ENCODE peak calls at places on chromosomes 3 and 15, in six cellular contexts. W is neuronal stem cell, H is IMR-90, D is H9, T is H1, M is mesenchymal stem cell. F is an unnamed sample.

GRCh38 chr3:177681156-177681555 is 483.9 kb upstream of the TBL1XR1 start:
- DNase-seq in W (no peak), H (no peak), D (no peak), T (no peak), M (peak), F (no peak)

GRCh38 chr15:83092309-83092976 is 15.0 kb upstream of the TM6SF1 start:
- DNase-seq in W (no peak), H (peak), D (no peak), T (no peak), M (peak), F (no peak)

GRCh38 chr15:40539030-40539429 is 25.8 kb downstream of the CCDC32 start:
- DNase-seq in W (no peak), H (no peak), D (no peak), T (no peak), M (no peak), F (peak)

GRCh38 chr3:36488077-36488789 is 107.9 kb downstream of the STAC start:
- DNase-seq in W (no peak), H (no peak), D (no peak), T (no peak), M (no peak), F (no peak)

GRCh38 chr3:172836390-172836997 is 86.0 kb downstream of the ECT2 start:
- DNase-seq in W (peak), H (peak), D (no peak), T (no peak), M (peak), F (peak)

GRCh38 chr3:73056365-73057150 is 4.9 kb upstream of the EBLN2 start:
- DNase-seq in W (no peak), H (peak), D (no peak), T (no peak), M (peak), F (peak)

GRCh38 chr3:46959169-46959515 is 17.4 kb downstream of the CCDC12 start:
- DNase-seq in W (no peak), H (no peak), D (no peak), T (no peak), M (no peak), F (no peak)

GRCh38 chr15:45734244-45734643 is 99.4 kb downstream of the SQOR start:
- DNase-seq in W (no peak), H (no peak), D (no peak), T (no peak), M (no peak), F (peak)

GRCh38 chr15:59013246-59013645 is 25.8 kb downstream of the RNF111 start:
- DNase-seq in W (no peak), H (peak), D (no peak), T (no peak), M (no peak), F (no peak)

GRCh38 chr3:63979093-63979492 is 44.2 kb downstream of the PSMD6 start:
- DNase-seq in W (no peak), H (no peak), D (no peak), T (no peak), M (no peak), F (no peak)

GRCh38 chr3:130442284-130442683 is 74.7 kb upstream of the COL6A6 start:
- DNase-seq in W (no peak), H (no peak), D (peak), T (no peak), M (no peak), F (peak)

GRCh38 chr3:53709256-53709655 is 137.0 kb downstream of the CHDH start:
- DNase-seq in W (no peak), H (no peak), D (peak), T (no peak), M (no peak), F (no peak)

GRCh38 chr15:40175160-40175559 is 14.3 kb downstream of the BUB1B start:
- DNase-seq in W (no peak), H (no peak), D (no peak), T (no peak), M (no peak), F (no peak)

GRCh38 chr15:65512807-65513416 is 4.6 kb downstream of the DPP8 start:
- DNase-seq in W (no peak), H (no peak), D (no peak), T (no peak), M (no peak), F (no peak)

GRCh38 chr15:52679232-52680040 is at the start of gene ATOSA:
- DNase-seq in W (peak), H (peak), D (peak), T (peak), M (peak), F (peak)

GRCh38 chr3:159884661-159885402 is 103.8 kb upstream of the IL12A start:
- DNase-seq in W (no peak), H (peak), D (no peak), T (no peak), M (peak), F (peak)

GRCh38 chr3:194273396-194274310 is 77.5 kb downstream of the CPN2 start:
- DNase-seq in W (no peak), H (no peak), D (peak), T (no peak), M (no peak), F (no peak)

GRCh38 chr3:109384164-109384563 is 46.8 kb upstream of the DPPA4 start:
- DNase-seq in W (no peak), H (no peak), D (no peak), T (no peak), M (no peak), F (no peak)

GRCh38 chr3:69838217-69838616 is 99.0 kb downstream of the MITF start:
- DNase-seq in W (no peak), H (peak), D (no peak), T (no peak), M (peak), F (no peak)

GRCh38 chr3:117681619-117682018 is 972.0 kb downstream of the TUSC7 start:
- DNase-seq in W (no peak), H (peak), D (no peak), T (no peak), M (no peak), F (no peak)

GRCh38 chr3:73681610-73682009 is 56.9 kb upstream of the PDZRN3 start:
- DNase-seq in W (no peak), H (peak), D (no peak), T (no peak), M (no peak), F (no peak)

GRCh38 chr15:59255647-59256380 is 49.2 kb downstream of the LDHAL6B start:
- DNase-seq in W (no peak), H (peak), D (no peak), T (no peak), M (no peak), F (no peak)

GRCh38 chr3:47420511-47421484 is 40.0 kb downstream of the PTPN23 start:
- DNase-seq in W (peak), H (peak), D (peak), T (peak), M (peak), F (peak)

GRCh38 chr3:98561727-98562521 is 30.1 kb downstream of the GPR15 start:
- DNase-seq in W (no peak), H (peak), D (no peak), T (no peak), M (peak), F (no peak)

DNA sequence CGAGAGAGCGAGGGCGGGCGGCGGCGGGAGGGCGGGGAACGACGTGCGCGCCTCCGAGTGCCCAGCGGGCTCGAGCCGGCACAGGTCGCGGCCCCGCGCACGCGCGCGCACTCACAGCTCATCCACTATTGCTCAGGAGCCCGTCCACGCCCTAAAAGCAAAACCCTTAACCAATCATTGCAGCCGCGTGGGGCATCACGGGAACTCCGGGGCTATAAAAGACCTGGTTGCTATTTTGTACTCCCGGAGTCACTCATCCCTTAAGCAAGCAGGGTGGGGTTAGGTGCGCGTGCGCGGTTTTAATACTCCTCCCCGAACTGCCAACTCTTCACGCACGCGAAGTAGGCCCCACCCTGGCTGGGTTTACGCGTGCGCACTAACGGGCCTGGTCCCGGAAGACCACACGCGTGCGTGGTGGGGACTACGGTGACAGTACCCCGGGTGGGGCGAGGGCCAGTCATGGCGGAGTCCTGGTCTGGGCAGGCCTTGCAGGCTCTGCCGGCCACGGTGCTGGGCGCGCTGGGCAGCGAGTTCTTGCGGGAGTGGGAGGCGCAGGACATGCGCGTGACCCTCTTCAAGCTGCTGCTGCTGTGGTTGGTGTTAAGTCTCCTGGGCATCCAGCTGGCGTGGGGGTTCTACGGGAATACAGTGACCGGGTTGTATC is at the start of the genes RHOA and TCTA:
- DNase-seq in W (peak), H (peak), D (peak), T (peak), M (peak), F (peak)
- H2AK5ac ChIP-seq in W (peak), H (peak), D (no peak), T (peak), M (peak), F (peak)

DNA sequence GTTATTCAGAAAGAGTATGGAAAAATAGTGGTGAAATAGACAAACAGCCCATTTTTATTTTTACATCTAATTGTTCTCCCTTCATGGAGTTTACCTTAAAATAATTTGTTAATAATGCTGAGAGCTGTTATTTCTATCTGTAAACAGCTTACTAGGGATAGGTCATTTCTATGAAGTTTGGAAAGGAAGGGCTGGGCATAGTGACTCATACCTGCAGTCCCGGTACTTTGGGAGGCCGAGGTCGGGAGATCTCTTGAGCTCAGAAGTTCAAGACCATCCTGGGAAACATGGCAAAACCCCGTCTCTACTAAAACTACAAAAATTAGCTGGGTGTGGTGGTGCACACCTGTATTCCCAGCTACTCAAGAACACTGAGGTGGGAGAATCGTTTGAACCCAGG is 624.3 kb upstream of the LMCD1 start:
- DNase-seq in W (no peak), H (no peak), D (no peak), T (no peak), M (no peak), F (no peak)
- H2BK15ac ChIP-seq in W (no peak), H (no peak), D (no peak), T (no peak), M (no peak), F (no peak)

GRCh38 chr15:63052128-63052826 is 9.7 kb downstream of the TPM1 start:
- DNase-seq in W (no peak), H (no peak), D (no peak), T (no peak), M (peak), F (peak)
- H2AK5ac ChIP-seq in W (no peak), H (peak), D (no peak), T (no peak), M (no peak), F (no peak)

GRCh38 chr3:9175421-9175820 is 74.0 kb downstream of the SRGAP3 start:
- DNase-seq in W (no peak), H (no peak), D (no peak), T (no peak), M (no peak), F (no peak)
- H2BK15ac ChIP-seq in W (no peak), H (no peak), D (no peak), T (no peak), M (no peak), F (no peak)

GRCh38 chr15:75808563-75808962 is 34.7 kb upstream of the UBE2Q2 start:
- DNase-seq in W (no peak), H (no peak), D (no peak), T (no peak), M (no peak), F (no peak)

GRCh38 chr15:75809986-75810750 is 33.1 kb upstream of the UBE2Q2 start:
- DNase-seq in W (no peak), H (no peak), D (peak), T (peak), M (peak), F (peak)

GRCh38 chr15:75810874-75811498 is 32.3 kb upstream of the UBE2Q2 start:
- DNase-seq in W (no peak), H (no peak), D (no peak), T (no peak), M (no peak), F (no peak)

GRCh38 chr15:75814794-75815193 is 28.5 kb upstream of the UBE2Q2 start:
- DNase-seq in W (no peak), H (no peak), D (no peak), T (no peak), M (no peak), F (no peak)

GRCh38 chr15:75811616-75812015 is 31.6 kb upstream of the UBE2Q2 start:
- DNase-seq in W (no peak), H (no peak), D (no peak), T (no peak), M (no peak), F (no peak)
- H2AK5ac ChIP-seq in W (no peak), H (no peak), D (no peak), T (no peak), M (no peak), F (no peak)

DNA sequence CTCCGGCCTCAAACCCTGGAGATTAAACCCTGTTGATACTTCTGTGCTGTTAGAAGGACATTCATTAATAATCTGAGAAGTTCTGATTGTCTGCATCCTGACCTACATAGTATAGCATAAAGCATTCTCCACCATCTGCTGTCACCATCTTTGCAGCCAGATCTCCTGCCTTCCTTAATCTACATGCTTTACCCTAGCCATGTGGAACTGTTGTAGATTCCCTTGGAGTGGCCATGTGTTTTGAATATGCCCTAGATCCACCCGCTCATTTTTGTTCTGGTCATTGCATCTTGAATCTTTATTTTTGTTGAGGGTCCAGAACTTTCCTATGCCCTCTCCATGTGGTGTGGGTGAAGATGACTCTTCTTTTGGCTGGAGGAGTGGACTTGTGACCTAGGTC is 110.3 kb downstream of the OXSM start:
- DNase-seq in W (no peak), H (no peak), D (no peak), T (no peak), M (no peak), F (no peak)
- H2BK15ac ChIP-seq in W (no peak), H (no peak), D (no peak), T (no peak), M (no peak), F (peak)

DNA sequence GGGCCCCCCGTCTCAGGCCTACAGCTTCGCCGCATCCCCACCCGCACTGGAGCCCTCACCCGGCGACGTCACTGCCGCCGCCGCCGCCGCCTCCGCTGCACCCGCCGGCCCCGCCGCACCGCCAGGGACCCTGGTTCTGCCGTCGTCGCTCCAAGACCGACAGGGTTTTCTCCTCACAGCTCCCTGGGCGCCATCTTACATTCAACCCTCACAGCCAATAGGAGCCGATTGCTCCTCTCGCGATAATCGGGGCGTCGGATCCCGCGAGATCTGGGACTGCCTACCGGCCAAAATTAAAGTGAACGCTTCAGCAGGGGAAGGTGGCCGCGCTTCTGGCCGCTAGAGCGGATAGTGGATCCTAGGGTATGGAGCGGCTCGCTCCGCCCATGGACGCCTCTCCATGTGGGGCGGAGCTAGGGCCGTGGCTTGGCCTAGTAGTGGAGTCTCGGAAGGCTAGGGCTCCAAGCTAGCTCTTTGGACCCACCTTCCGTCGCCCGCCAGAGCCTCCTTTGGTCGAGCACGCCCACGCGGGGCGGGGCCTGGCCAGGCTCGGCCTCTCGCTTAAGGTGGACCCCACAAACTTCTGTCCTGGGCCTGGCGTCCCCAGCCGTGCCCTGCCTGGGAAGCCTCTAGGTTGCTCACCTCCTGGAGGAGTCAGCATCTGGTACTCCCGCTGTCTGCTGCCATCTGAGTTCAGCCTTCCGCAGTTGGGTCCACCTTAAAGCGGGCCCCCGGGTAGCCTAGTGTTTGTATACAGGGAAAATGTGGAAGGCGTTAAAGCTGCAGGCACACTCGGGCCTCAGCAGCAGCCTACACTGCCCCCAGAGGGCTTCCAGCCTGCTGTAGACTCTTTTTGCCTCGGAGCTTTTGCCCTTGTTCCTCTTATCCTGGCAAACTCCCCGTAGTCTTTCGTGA is at the start of gene QRICH1:
- DNase-seq in W (peak), H (peak), D (peak), T (peak), M (peak), F (peak)
- H2AK5ac ChIP-seq in W (peak), H (peak), D (no peak), T (peak), M (peak), F (peak)

DNA sequence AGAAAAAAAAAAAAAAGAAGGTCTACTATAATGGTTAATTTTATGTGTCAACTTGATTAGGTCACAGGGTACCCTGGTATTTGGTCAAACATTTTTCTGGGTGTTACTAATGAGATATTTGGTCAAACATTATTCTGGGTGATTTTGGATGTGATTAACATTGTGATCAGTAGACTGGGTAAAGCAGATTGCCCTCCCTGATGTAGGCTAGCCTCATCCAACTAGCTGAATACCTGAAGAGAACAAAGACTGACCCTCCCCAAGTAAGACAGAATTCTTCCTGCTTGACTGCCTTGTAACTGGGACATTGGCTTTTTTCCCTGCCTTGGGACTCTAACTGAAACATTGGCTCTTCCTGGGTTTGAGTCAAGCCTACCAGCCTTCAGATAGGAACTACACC is 105.4 kb downstream of the PIK3CB start:
- DNase-seq in W (no peak), H (no peak), D (no peak), T (no peak), M (no peak), F (peak)
- H2BK15ac ChIP-seq in W (no peak), H (no peak), D (no peak), T (no peak), M (no peak), F (no peak)

DNA sequence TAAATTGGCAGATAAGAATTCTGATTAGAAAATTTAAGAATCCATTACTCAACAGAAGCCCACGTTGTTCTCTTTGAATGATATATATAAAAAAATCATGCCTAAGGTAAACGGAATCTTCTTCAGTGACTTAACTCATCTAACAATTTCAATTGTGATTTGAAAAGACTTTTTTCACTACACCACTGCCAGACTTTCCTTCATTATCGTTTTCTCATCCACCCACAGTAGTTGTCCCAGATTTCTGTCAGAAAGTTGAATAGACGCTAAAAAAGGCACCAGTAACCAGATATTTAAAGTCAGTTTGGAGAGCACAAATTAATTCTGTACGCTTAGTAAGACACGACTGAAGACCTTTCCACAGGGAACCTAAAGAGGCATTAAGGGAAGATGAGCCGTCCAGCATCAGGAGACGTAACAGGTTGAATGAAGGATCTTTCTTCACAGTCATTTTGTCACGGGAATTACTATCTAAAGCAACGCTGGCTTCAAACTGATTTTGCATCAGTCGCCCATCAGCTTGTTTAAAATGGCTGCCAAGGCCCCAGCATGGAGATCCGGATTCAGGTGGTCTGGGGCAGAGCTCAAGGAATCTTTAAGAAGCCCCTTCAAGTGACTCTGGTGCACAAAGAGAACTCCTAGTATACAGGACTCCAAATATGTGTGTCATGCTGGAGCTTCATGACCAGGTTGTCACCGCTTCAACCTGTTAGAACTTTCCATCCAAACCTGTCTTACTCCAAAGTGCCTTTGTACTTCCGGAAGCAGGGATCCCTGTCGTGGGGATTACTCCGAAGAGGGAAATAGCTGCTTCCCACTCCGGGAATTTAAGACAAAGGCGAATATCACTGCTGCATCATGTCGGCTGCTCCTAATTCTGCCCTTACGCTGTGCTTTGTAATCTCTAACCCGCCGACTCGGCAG is 1.2 kb downstream of the HIGD1A start:
- DNase-seq in W (peak), H (peak), D (peak), T (no peak), M (peak), F (peak)
- H2AK5ac ChIP-seq in W (peak), H (peak), D (peak), T (no peak), M (no peak), F (peak)

GRCh38 chr3:25507811-25508210 is 79.7 kb downstream of the RARB start:
- DNase-seq in W (no peak), H (no peak), D (no peak), T (no peak), M (no peak), F (no peak)
- H2BK15ac ChIP-seq in W (no peak), H (no peak), D (no peak), T (no peak), M (no peak), F (no peak)